ENCODE peak calls at places on chromosomes 5 and 9, in seven cellular contexts. T, X, L, Z, O, K and Q are unnamed samples.

GRCh38 chr9:94901019-94901363 is 174.5 kb downstream of the AOPEP start:
- DNase-seq in O (no peak), Z (no peak), T (no peak), L (no peak), X (peak), K (no peak), Q (no peak)

GRCh38 chr9:122180633-122181032 is 20.9 kb downstream of the MORN5 start:
- DNase-seq in T (no peak), K (no peak), X (peak), O (no peak), Z (no peak), L (peak), Q (peak)

GRCh38 chr5:115514220-115514619 is 30.4 kb downstream of the FEM1C start:
- DNase-seq in T (no peak), K (no peak), X (no peak), Z (no peak), L (no peak), O (no peak), Q (no peak)

GRCh38 chr5:90967443-90967842 is 408.8 kb downstream of the ADGRV1 start:
- DNase-seq in K (no peak), T (no peak), Z (no peak), L (no peak), O (no peak), X (no peak), Q (no peak)

GRCh38 chr9:3240651-3241268 is 285.0 kb downstream of the RFX3 start:
- DNase-seq in L (peak), O (no peak), Z (peak), T (peak), X (peak), K (peak), Q (peak)

GRCh38 chr5:75648712-75649111 is 37.5 kb downstream of the ANKDD1B start:
- DNase-seq in X (no peak), Z (no peak), O (no peak), T (no peak), K (no peak), L (no peak), Q (no peak)

GRCh38 chr5:151320481-151320880 is 16.9 kb upstream of the SLC36A3 start:
- DNase-seq in L (no peak), K (no peak), T (no peak), O (no peak), X (no peak), Z (no peak), Q (no peak)

GRCh38 chr5:167530548-167530947 is 760.9 kb upstream of the WWC1 start:
- DNase-seq in L (no peak), T (no peak), O (no peak), Z (no peak), X (no peak), K (no peak), Q (no peak)

GRCh38 chr9:121455527-121456239 is 44.0 kb downstream of the GGTA1 start:
- DNase-seq in L (peak), Z (no peak), X (no peak), K (no peak), T (no peak), O (no peak), Q (no peak)

GRCh38 chr9:88583901-88584596 is 49.1 kb downstream of the NXNL2 start:
- DNase-seq in X (peak), O (no peak), L (peak), Z (no peak), K (no peak), T (no peak), Q (no peak)

GRCh38 chr5:145500712-145501111 is 334.4 kb downstream of the PRELID2 start:
- DNase-seq in L (no peak), T (no peak), Z (no peak), K (no peak), X (no peak), O (no peak), Q (no peak)

GRCh38 chr5:91541696-91542095 is 158.6 kb upstream of the ARRDC3 start:
- DNase-seq in K (no peak), L (peak), T (no peak), X (peak), Z (no peak), O (no peak), Q (peak)

GRCh38 chr5:89399553-89399952 is 516.6 kb upstream of the MEF2C start:
- DNase-seq in K (no peak), O (no peak), X (peak), Z (no peak), L (no peak), T (no peak), Q (peak)

GRCh38 chr5:998276-998974 is 10.2 kb upstream of the NKD2 start:
- DNase-seq in K (peak), X (no peak), L (no peak), Z (no peak), O (no peak), T (no peak), Q (no peak)